ENCODE peak calls at places on chromosomes 3 and 15, in five cellular contexts. N, D, M, L and Y are unnamed samples.

GRCh38 chr3:132457301-132457700 is 40.0 kb downstream of the DNAJC13 start:
- DNase-seq in L (no peak), N (peak; percentile 35), M (no peak), D (no peak), Y (no peak)

GRCh38 chr3:178275793-178276192 is 260.4 kb upstream of the KCNMB2 start:
- DNase-seq in L (no peak), N (no peak), D (no peak), M (no peak), Y (peak; percentile 77)

GRCh38 chr15:100373037-100373896 is 31.5 kb upstream of the ADAMTS17 start:
- DNase-seq in L (no peak), D (no peak), N (no peak), M (no peak), Y (no peak)

GRCh38 chr3:179653777-179654117 is 907 bp downstream of the USP13 start:
- DNase-seq in N (no peak), M (no peak), D (no peak), L (no peak), Y (no peak)

GRCh38 chr3:183253364-183253960 is 409 bp downstream of the B3GNT5 start:
- DNase-seq in D (peak; percentile 67), L (peak; percentile 84), M (peak; percentile 35), N (peak; percentile 41), Y (no peak)

GRCh38 chr3:197494366-197495058 is 61.3 kb downstream of the BDH1 start:
- DNase-seq in M (no peak), L (no peak), N (no peak), D (peak; percentile 84), Y (no peak)

GRCh38 chr3:172232579-172232978 is 193.2 kb downstream of the FNDC3B start:
- DNase-seq in N (no peak), D (no peak), L (no peak), M (no peak), Y (no peak)

GRCh38 chr3:170414202-170414663 is 4.4 kb upstream of the CLDN11 start:
- DNase-seq in M (peak; percentile 77), D (no peak), L (no peak), N (peak; percentile 93), Y (peak; percentile 97)

GRCh38 chr3:138362536-138362935 is 14.2 kb downstream of the MRAS start:
- DNase-seq in D (no peak), N (no peak), L (peak; percentile 33), M (no peak), Y (no peak)

GRCh38 chr3:143333367-143333766 is 213.8 kb downstream of the CHST2 start:
- DNase-seq in D (no peak), L (no peak), N (no peak), M (no peak), Y (no peak)

GRCh38 chr3:149610351-149611105 is 47.3 kb downstream of the WWTR1 start:
- DNase-seq in D (no peak), M (no peak), L (peak; percentile 72), N (peak; percentile 50), Y (no peak)

DNA sequence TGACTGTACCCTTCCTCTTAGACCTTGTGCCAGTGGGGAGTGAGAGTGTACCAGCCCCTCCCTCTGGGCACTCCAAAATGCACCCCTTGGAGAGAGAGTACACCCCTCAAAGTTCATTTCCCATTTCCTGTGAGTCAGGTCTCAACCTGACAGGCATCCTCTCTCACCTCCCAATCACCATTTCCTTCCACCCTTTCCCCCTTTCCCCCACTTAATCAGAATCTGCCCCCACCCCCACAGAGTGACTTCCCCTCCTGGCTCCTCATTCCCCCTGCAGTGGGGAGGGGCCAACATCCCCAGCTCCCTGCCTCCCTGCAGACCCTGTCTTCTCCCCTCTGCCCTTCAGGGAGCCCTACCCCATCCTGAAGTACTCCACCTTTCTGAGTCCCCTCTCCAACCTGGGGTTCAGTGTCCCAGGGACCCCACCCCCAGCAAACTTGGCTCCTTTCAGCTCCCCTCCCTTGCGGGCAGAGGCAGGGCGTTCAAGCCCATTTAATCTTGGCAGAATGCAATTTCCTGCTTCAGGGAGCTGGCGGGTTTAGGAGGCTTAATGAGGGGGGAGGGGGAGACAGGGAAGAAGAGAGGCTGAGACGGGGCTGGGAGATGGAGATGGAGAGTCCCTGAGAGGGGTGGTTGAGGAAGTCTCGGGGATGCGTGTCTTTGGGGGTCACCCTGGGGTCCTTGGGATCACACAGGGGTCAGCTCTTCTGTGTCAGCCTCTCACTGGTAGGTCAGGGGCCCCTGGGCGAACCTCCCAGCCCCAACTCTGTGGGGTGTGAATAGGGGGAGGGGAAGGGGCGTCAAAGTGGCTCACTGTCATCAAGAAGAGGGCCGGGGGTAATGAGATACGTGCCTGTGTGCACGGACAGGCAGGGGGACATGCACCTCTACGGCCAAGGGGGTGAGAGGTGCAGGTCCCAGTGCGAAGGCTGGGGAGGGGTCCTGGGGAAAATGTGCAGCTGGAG is 16.6 kb upstream of the SEMA3F start:
- DNase-seq in L (no peak), M (no peak), D (no peak), N (no peak), Y (no peak)
- H3K4me3 ChIP-seq in L (no peak overlapping the region), M (no peak overlapping the region), D (no peak overlapping the region), N (no peak overlapping the region), Y (no peak overlapping the region)

GRCh38 chr3:52090620-52091468 is 34.5 kb upstream of the DUSP7 start:
- DNase-seq in M (no peak), L (no peak), D (no peak), N (no peak), Y (no peak)
- TF ChIP-seq CTCF in M (no peak), L (no peak), D (no peak), N (no peak), Y (no peak)

GRCh38 chr3:185929192-185930151 is 8.3 kb downstream of the TRA2B start:
- DNase-seq in D (no peak), M (no peak), N (peak; percentile 61), L (no peak), Y (no peak)
- H3K4me3 ChIP-seq in D (no peak overlapping the region), M (peak overlapping the region; percentile 6), N (no peak overlapping the region), L (no peak overlapping the region), Y (no peak overlapping the region)

DNA sequence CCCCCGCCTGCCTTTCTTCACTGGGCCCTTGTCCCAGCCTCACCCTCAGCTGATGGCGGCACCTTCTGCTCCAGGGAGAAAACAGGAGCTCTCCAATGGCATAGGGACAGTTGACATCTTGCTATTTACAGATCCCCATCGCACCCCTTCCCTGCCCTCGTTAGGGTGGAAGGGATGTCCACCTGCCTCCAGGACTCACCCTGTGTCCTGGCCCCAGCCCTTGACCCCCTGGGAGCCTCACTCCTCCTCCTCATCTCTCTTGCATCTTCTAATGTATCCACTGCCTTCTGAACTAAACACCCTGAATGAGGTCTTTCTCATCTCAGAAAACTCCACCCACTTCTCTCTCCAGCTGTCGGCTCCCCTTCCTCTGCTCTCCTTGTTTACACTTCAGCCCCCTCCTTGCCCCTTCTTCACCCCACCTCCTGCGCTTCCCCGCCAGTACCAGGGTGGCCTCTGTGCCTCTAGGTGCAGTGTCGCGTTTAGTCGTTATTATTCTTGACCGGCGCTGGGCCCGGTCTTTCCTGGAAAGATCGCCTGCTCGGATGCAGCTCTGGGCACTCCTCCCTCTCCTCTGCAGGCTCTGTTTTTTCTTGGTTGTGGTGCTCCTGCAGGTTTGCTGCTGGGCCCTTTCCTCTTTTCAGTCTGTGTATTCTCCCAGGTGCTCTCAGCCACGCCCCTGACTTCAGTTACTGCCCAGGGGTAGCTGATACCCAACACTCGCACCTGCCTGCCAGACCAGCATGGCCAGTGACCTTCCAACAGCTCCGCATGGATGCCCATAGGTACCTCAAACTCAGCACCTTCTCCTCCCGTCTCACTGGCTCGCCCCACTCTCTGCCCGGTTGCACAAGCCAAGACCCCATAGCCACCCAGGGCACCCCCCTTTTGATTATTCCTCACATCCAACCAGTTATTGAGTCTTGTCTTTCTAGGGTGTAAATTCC is 42.9 kb downstream of the PML start:
- DNase-seq in N (no peak), D (no peak), M (no peak), L (no peak), Y (no peak)
- TF ChIP-seq CTCF in N (no peak), D (no peak), M (no peak), L (no peak), Y (no peak)

GRCh38 chr3:160409812-160410610 is 10.6 kb downstream of the SMC4 start:
- DNase-seq in D (no peak), M (no peak), N (peak; percentile 47), L (no peak), Y (no peak)
- H3K4me3 ChIP-seq in D (no peak overlapping the region), M (no peak overlapping the region), N (no peak overlapping the region), L (no peak overlapping the region), Y (no peak overlapping the region)

DNA sequence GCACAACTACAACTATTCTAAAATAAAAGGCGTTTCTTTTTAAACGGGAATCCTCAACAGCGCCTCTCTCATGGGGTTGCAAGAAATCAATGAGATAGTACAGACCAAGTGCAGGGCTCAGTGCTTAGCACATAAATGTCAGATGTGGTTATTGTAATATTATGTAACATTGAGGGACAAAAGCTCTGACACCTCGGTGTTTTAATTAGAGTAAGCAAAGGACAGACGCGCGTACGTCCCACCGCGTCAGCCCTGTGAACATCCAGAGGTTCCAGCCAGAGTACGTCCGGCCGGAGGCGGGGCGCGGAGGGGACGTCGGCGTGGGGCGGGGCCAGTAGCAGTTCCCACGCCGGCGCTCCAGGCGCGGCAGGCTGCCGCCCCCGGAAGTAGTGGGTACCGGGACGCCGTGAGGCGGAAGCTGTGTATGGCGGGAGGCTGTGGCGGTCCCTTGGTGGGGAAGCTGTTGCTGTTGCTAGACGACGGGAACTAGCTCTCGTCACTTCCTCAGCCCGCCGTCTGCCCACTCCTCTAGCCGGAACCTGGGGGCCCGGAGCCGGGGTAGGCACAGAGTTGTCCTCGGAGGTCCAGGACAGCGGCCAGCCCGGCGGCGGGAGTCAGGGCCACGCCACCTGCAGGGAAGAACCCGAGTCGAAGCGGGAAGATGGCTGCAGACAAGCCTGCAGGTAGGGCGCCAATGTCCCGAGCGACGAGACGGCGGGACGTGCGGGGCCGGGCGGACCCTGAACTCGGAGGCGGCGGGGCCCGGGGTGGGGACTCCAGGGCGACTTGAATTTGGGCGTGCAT is at the start of gene CNOT10:
- DNase-seq in N (peak; percentile 89), M (peak; percentile 97), D (peak; percentile 95), L (peak; percentile 96), Y (peak; percentile 52)
- TF ChIP-seq CTCF in N (no peak), M (peak; percentile 8), D (no peak), L (no peak), Y (peak; percentile 26)

GRCh38 chr3:13416002-13416793 is 3.9 kb downstream of the NUP210 start:
- DNase-seq in D (no peak), M (no peak), L (no peak), N (no peak), Y (no peak)

GRCh38 chr3:13411186-13411860 is 8.8 kb downstream of the NUP210 start:
- DNase-seq in L (no peak), D (no peak), M (no peak), N (no peak), Y (no peak)

GRCh38 chr3:13419356-13420050 is 619 bp downstream of the NUP210 start:
- DNase-seq in D (no peak), M (peak; percentile 75), N (no peak), L (no peak), Y (no peak)

GRCh38 chr3:13414040-13414729 is 5.9 kb downstream of the NUP210 start:
- DNase-seq in D (peak; percentile 40), L (no peak), M (no peak), N (no peak), Y (no peak)

DNA sequence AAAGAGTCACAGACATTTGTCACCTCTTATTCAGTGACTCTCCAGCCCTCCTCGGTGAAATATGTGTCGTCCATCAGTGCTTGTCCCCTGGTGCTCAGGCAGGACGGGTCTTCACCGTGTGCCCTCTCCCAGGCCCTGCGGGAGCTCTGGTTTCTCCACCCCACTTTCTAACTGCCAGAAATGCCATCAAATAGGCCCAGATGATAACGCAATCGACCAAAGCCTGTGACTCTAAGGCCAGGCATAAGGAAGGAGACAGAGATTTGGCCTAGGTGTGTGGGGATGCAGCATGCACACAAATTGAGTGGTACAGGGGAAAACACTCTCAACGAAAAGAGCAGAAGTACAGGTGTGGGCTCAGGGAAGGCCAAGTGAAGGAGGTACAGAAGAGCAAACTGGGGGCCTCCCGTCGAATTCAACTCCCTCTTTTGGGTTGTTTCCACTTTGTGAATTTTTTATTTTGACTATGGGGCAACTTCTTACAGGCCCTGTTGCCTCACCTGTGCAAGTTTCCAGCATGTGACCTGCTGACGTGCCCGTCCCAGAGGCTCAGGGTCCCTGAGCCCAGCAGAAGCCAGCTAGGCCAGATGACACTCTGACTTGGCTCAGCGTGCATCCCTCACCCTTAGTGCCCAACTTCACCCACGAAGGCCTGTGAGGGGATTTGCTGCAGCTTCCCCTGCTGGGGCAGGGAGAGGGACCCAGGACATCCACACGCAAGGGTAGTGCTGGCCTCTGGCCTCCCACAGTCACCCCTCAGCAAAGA is 4.7 kb downstream of the NUP210 start:
- DNase-seq in M (no peak), L (no peak), D (no peak), N (no peak), Y (no peak)
- H3K4me3 ChIP-seq in M (no peak overlapping the region), L (no peak overlapping the region), D (no peak overlapping the region), N (no peak overlapping the region), Y (no peak overlapping the region)